ENCODE peak calls at places on chromosomes 11 and 22, in seven cellular contexts. One of them, this sample, is unnamed.

GRCh38 chr11:125079151-125079877 is 16.2 kb downstream of the SLC37A2 start:
- DNase-seq in lower leg skin: peak
- DNase-seq in stimulated activated CD4-positive, alpha-beta T cell treated with anti-CD3 and anti-CD28 coated beads, Interleukin-15, amount 100 ng/mL, for 1 hour: no peak
- DNase-seq in CD4-positive, alpha-beta T cell: no peak
- DNase-seq in stimulated activated CD8-positive, alpha-beta memory T cell treated with anti-CD3 and anti-CD28 coated beads, Interleukin-4, amount 100 ng/mL, for 4 hours: no peak
- DNase-seq in GM23248: no peak
- DNase-seq in breast epithelium: no peak
- DNase-seq in this sample: no peak

GRCh38 chr11:85823816-85824215 is 12.9 kb upstream of the SYTL2 start:
- DNase-seq in lower leg skin: no peak
- DNase-seq in stimulated activated CD4-positive, alpha-beta T cell treated with anti-CD3 and anti-CD28 coated beads, Interleukin-15, amount 100 ng/mL, for 1 hour: no peak
- DNase-seq in CD4-positive, alpha-beta T cell: peak
- DNase-seq in stimulated activated CD8-positive, alpha-beta memory T cell treated with anti-CD3 and anti-CD28 coated beads, Interleukin-4, amount 100 ng/mL, for 4 hours: peak
- DNase-seq in GM23248: no peak
- DNase-seq in breast epithelium: no peak
- DNase-seq in this sample: no peak

GRCh38 chr11:7826316-7826715 is 29.6 kb upstream of the OR5P2 start:
- DNase-seq in lower leg skin: no peak
- DNase-seq in stimulated activated CD4-positive, alpha-beta T cell treated with anti-CD3 and anti-CD28 coated beads, Interleukin-15, amount 100 ng/mL, for 1 hour: no peak
- DNase-seq in CD4-positive, alpha-beta T cell: no peak
- DNase-seq in stimulated activated CD8-positive, alpha-beta memory T cell treated with anti-CD3 and anti-CD28 coated beads, Interleukin-4, amount 100 ng/mL, for 4 hours: no peak
- DNase-seq in GM23248: no peak
- DNase-seq in breast epithelium: no peak
- DNase-seq in this sample: no peak

GRCh38 chr22:45129703-45130524 is 33.8 kb upstream of the NUP50 start:
- DNase-seq in lower leg skin: no peak
- DNase-seq in stimulated activated CD4-positive, alpha-beta T cell treated with anti-CD3 and anti-CD28 coated beads, Interleukin-15, amount 100 ng/mL, for 1 hour: no peak
- DNase-seq in CD4-positive, alpha-beta T cell: no peak
- DNase-seq in stimulated activated CD8-positive, alpha-beta memory T cell treated with anti-CD3 and anti-CD28 coated beads, Interleukin-4, amount 100 ng/mL, for 4 hours: no peak
- DNase-seq in GM23248: no peak
- DNase-seq in breast epithelium: no peak
- DNase-seq in this sample: no peak

GRCh38 chr11:14350716-14351238 is 8.2 kb downstream of the RRAS2 start:
- DNase-seq in lower leg skin: no peak
- DNase-seq in stimulated activated CD4-positive, alpha-beta T cell treated with anti-CD3 and anti-CD28 coated beads, Interleukin-15, amount 100 ng/mL, for 1 hour: no peak
- DNase-seq in CD4-positive, alpha-beta T cell: no peak
- DNase-seq in stimulated activated CD8-positive, alpha-beta memory T cell treated with anti-CD3 and anti-CD28 coated beads, Interleukin-4, amount 100 ng/mL, for 4 hours: no peak
- DNase-seq in GM23248: no peak
- DNase-seq in breast epithelium: no peak
- DNase-seq in this sample: no peak

GRCh38 chr11:1879342-1879940 is 12.3 kb downstream of the PRR33 start:
- DNase-seq in lower leg skin: peak
- DNase-seq in stimulated activated CD4-positive, alpha-beta T cell treated with anti-CD3 and anti-CD28 coated beads, Interleukin-15, amount 100 ng/mL, for 1 hour: no peak
- DNase-seq in CD4-positive, alpha-beta T cell: no peak
- DNase-seq in stimulated activated CD8-positive, alpha-beta memory T cell treated with anti-CD3 and anti-CD28 coated beads, Interleukin-4, amount 100 ng/mL, for 4 hours: no peak
- DNase-seq in GM23248: no peak
- DNase-seq in breast epithelium: no peak
- DNase-seq in this sample: peak

GRCh38 chr11:56783448-56784041 is 35.0 kb upstream of the OR9G4 start:
- DNase-seq in lower leg skin: no peak
- DNase-seq in stimulated activated CD4-positive, alpha-beta T cell treated with anti-CD3 and anti-CD28 coated beads, Interleukin-15, amount 100 ng/mL, for 1 hour: no peak
- DNase-seq in CD4-positive, alpha-beta T cell: no peak
- DNase-seq in stimulated activated CD8-positive, alpha-beta memory T cell treated with anti-CD3 and anti-CD28 coated beads, Interleukin-4, amount 100 ng/mL, for 4 hours: no peak
- DNase-seq in GM23248: peak
- DNase-seq in breast epithelium: no peak
- DNase-seq in this sample: no peak

GRCh38 chr22:31954535-31955326 is 10.4 kb downstream of the YWHAH start:
- DNase-seq in lower leg skin: no peak
- DNase-seq in stimulated activated CD4-positive, alpha-beta T cell treated with anti-CD3 and anti-CD28 coated beads, Interleukin-15, amount 100 ng/mL, for 1 hour: no peak
- DNase-seq in CD4-positive, alpha-beta T cell: no peak
- DNase-seq in stimulated activated CD8-positive, alpha-beta memory T cell treated with anti-CD3 and anti-CD28 coated beads, Interleukin-4, amount 100 ng/mL, for 4 hours: no peak
- DNase-seq in GM23248: no peak
- DNase-seq in breast epithelium: no peak
- DNase-seq in this sample: no peak

GRCh38 chr11:82234256-82234655 is 499.4 kb downstream of the FAM181B start:
- DNase-seq in lower leg skin: no peak
- DNase-seq in stimulated activated CD4-positive, alpha-beta T cell treated with anti-CD3 and anti-CD28 coated beads, Interleukin-15, amount 100 ng/mL, for 1 hour: no peak
- DNase-seq in CD4-positive, alpha-beta T cell: no peak
- DNase-seq in stimulated activated CD8-positive, alpha-beta memory T cell treated with anti-CD3 and anti-CD28 coated beads, Interleukin-4, amount 100 ng/mL, for 4 hours: no peak
- DNase-seq in GM23248: no peak
- DNase-seq in breast epithelium: no peak
- DNase-seq in this sample: no peak

GRCh38 chr11:289706-290620 is 1.0 kb downstream of the PGGHG start:
- DNase-seq in lower leg skin: peak
- DNase-seq in stimulated activated CD4-positive, alpha-beta T cell treated with anti-CD3 and anti-CD28 coated beads, Interleukin-15, amount 100 ng/mL, for 1 hour: no peak
- DNase-seq in CD4-positive, alpha-beta T cell: no peak
- DNase-seq in stimulated activated CD8-positive, alpha-beta memory T cell treated with anti-CD3 and anti-CD28 coated beads, Interleukin-4, amount 100 ng/mL, for 4 hours: no peak
- DNase-seq in GM23248: no peak
- DNase-seq in breast epithelium: peak
- DNase-seq in this sample: peak

GRCh38 chr11:125207866-125208425 is 43.4 kb downstream of the PKNOX2 start:
- DNase-seq in lower leg skin: no peak
- DNase-seq in stimulated activated CD4-positive, alpha-beta T cell treated with anti-CD3 and anti-CD28 coated beads, Interleukin-15, amount 100 ng/mL, for 1 hour: no peak
- DNase-seq in CD4-positive, alpha-beta T cell: no peak
- DNase-seq in stimulated activated CD8-positive, alpha-beta memory T cell treated with anti-CD3 and anti-CD28 coated beads, Interleukin-4, amount 100 ng/mL, for 4 hours: no peak
- DNase-seq in GM23248: peak
- DNase-seq in breast epithelium: no peak
- DNase-seq in this sample: no peak

GRCh38 chr11:66987158-66987620 is 12.1 kb downstream of the C11orf86 start:
- DNase-seq in lower leg skin: no peak
- DNase-seq in stimulated activated CD4-positive, alpha-beta T cell treated with anti-CD3 and anti-CD28 coated beads, Interleukin-15, amount 100 ng/mL, for 1 hour: no peak
- DNase-seq in CD4-positive, alpha-beta T cell: no peak
- DNase-seq in stimulated activated CD8-positive, alpha-beta memory T cell treated with anti-CD3 and anti-CD28 coated beads, Interleukin-4, amount 100 ng/mL, for 4 hours: no peak
- DNase-seq in GM23248: no peak
- DNase-seq in breast epithelium: no peak
- DNase-seq in this sample: no peak

GRCh38 chr22:44180706-44181032 is at the start of gene PARVG:
- DNase-seq in lower leg skin: no peak
- DNase-seq in stimulated activated CD4-positive, alpha-beta T cell treated with anti-CD3 and anti-CD28 coated beads, Interleukin-15, amount 100 ng/mL, for 1 hour: no peak
- DNase-seq in CD4-positive, alpha-beta T cell: peak
- DNase-seq in stimulated activated CD8-positive, alpha-beta memory T cell treated with anti-CD3 and anti-CD28 coated beads, Interleukin-4, amount 100 ng/mL, for 4 hours: no peak
- DNase-seq in GM23248: no peak
- DNase-seq in breast epithelium: no peak
- DNase-seq in this sample: no peak

GRCh38 chr22:49692499-49693225 is 135.0 kb downstream of the BRD1 start:
- DNase-seq in lower leg skin: peak
- DNase-seq in stimulated activated CD4-positive, alpha-beta T cell treated with anti-CD3 and anti-CD28 coated beads, Interleukin-15, amount 100 ng/mL, for 1 hour: no peak
- DNase-seq in CD4-positive, alpha-beta T cell: no peak
- DNase-seq in stimulated activated CD8-positive, alpha-beta memory T cell treated with anti-CD3 and anti-CD28 coated beads, Interleukin-4, amount 100 ng/mL, for 4 hours: no peak
- DNase-seq in GM23248: no peak
- DNase-seq in breast epithelium: no peak
- DNase-seq in this sample: no peak

GRCh38 chr22:39773976-39774539 is 119.5 kb downstream of the ENTHD1 start:
- DNase-seq in lower leg skin: no peak
- DNase-seq in stimulated activated CD4-positive, alpha-beta T cell treated with anti-CD3 and anti-CD28 coated beads, Interleukin-15, amount 100 ng/mL, for 1 hour: peak
- DNase-seq in CD4-positive, alpha-beta T cell: peak
- DNase-seq in stimulated activated CD8-positive, alpha-beta memory T cell treated with anti-CD3 and anti-CD28 coated beads, Interleukin-4, amount 100 ng/mL, for 4 hours: no peak
- DNase-seq in GM23248: no peak
- DNase-seq in breast epithelium: no peak
- DNase-seq in this sample: no peak

GRCh38 chr11:119101367-119101758 is 290 bp downstream of the DPAGT1 start:
- DNase-seq in lower leg skin: no peak
- DNase-seq in stimulated activated CD4-positive, alpha-beta T cell treated with anti-CD3 and anti-CD28 coated beads, Interleukin-15, amount 100 ng/mL, for 1 hour: no peak
- DNase-seq in CD4-positive, alpha-beta T cell: no peak
- DNase-seq in stimulated activated CD8-positive, alpha-beta memory T cell treated with anti-CD3 and anti-CD28 coated beads, Interleukin-4, amount 100 ng/mL, for 4 hours: no peak
- DNase-seq in GM23248: no peak
- DNase-seq in breast epithelium: no peak
- DNase-seq in this sample: peak

GRCh38 chr22:38696606-38697005 is 4.1 kb downstream of the JOSD1 start:
- DNase-seq in lower leg skin: no peak
- DNase-seq in stimulated activated CD4-positive, alpha-beta T cell treated with anti-CD3 and anti-CD28 coated beads, Interleukin-15, amount 100 ng/mL, for 1 hour: no peak
- DNase-seq in CD4-positive, alpha-beta T cell: no peak
- DNase-seq in stimulated activated CD8-positive, alpha-beta memory T cell treated with anti-CD3 and anti-CD28 coated beads, Interleukin-4, amount 100 ng/mL, for 4 hours: no peak
- DNase-seq in GM23248: peak
- DNase-seq in breast epithelium: peak
- DNase-seq in this sample: no peak

GRCh38 chr22:21626735-21627469 is 2.9 kb downstream of the YDJC start:
- DNase-seq in lower leg skin: no peak
- DNase-seq in stimulated activated CD4-positive, alpha-beta T cell treated with anti-CD3 and anti-CD28 coated beads, Interleukin-15, amount 100 ng/mL, for 1 hour: no peak
- DNase-seq in CD4-positive, alpha-beta T cell: no peak
- DNase-seq in stimulated activated CD8-positive, alpha-beta memory T cell treated with anti-CD3 and anti-CD28 coated beads, Interleukin-4, amount 100 ng/mL, for 4 hours: no peak
- DNase-seq in GM23248: no peak
- DNase-seq in breast epithelium: no peak
- DNase-seq in this sample: no peak

This sample was measured in chondrocyte.